ENCODE peak calls at places on chromosome 7, in four cellular contexts. One of them, this sample, is unnamed.
A peak's percentile ranks its signal among the peaks of the same experiment; 100 is the strongest.

GRCh38 chr7:50379082-50379481 is 71.1 kb downstream of the FIGNL1 start:
- DNase-seq in right atrium auricular region: no peak
- DNase-seq in HFF-Myc: no peak
- DNase-seq in K562: no peak
- DNase-seq in this sample: no peak

GRCh38 chr7:11327633-11328032 is 354.0 kb downstream of the PHF14 start:
- DNase-seq in right atrium auricular region: no peak
- DNase-seq in HFF-Myc: no peak
- DNase-seq in K562: no peak
- DNase-seq in this sample: no peak

GRCh38 chr7:23956769-23957556 is 246.9 kb downstream of the STK31 start:
- DNase-seq in right atrium auricular region: no peak
- DNase-seq in HFF-Myc: no peak
- DNase-seq in K562: peak; percentile 11
- DNase-seq in this sample: no peak

GRCh38 chr7:65301007-65301406 is 72.6 kb upstream of the ZNF92 start:
- DNase-seq in right atrium auricular region: no peak
- DNase-seq in HFF-Myc: no peak
- DNase-seq in K562: peak; percentile 34
- DNase-seq in this sample: no peak

GRCh38 chr7:136057509-136057908 is 80.3 kb upstream of the MTPN start:
- DNase-seq in right atrium auricular region: no peak
- DNase-seq in HFF-Myc: no peak
- DNase-seq in K562: no peak
- DNase-seq in this sample: no peak

GRCh38 chr7:5997210-5997808 is 11.5 kb downstream of the PMS2 start:
- DNase-seq in right atrium auricular region: no peak
- DNase-seq in HFF-Myc: no peak
- DNase-seq in K562: peak; percentile 71
- DNase-seq in this sample: peak; percentile 63

GRCh38 chr7:135712796-135713195 is 15.2 kb downstream of the SLC13A4 start:
- DNase-seq in right atrium auricular region: no peak
- DNase-seq in HFF-Myc: no peak
- DNase-seq in K562: no peak
- DNase-seq in this sample: no peak

GRCh38 chr7:80896856-80897598 is 21.8 kb downstream of the SEMA3C start:
- DNase-seq in right atrium auricular region: no peak
- DNase-seq in HFF-Myc: no peak
- DNase-seq in K562: no peak
- DNase-seq in this sample: no peak

GRCh38 chr7:776992-777520 is 50.0 kb upstream of the PRKAR1B start:
- DNase-seq in right atrium auricular region: no peak
- DNase-seq in HFF-Myc: no peak
- DNase-seq in K562: no peak
- DNase-seq in this sample: no peak

GRCh38 chr7:1268076-1268815 is 35.6 kb downstream of the UNCX start:
- DNase-seq in right atrium auricular region: no peak
- DNase-seq in HFF-Myc: no peak
- DNase-seq in K562: no peak
- DNase-seq in this sample: no peak

GRCh38 chr7:24604640-24605039 is 31.4 kb downstream of the PALS2 start:
- DNase-seq in right atrium auricular region: no peak
- DNase-seq in HFF-Myc: no peak
- DNase-seq in K562: peak; percentile 9
- DNase-seq in this sample: no peak

GRCh38 chr7:94449151-94449725 is 54.5 kb downstream of the COL1A2 start:
- DNase-seq in right atrium auricular region: no peak
- DNase-seq in HFF-Myc: no peak
- DNase-seq in K562: peak; percentile 24
- DNase-seq in this sample: no peak

GRCh38 chr7:106086062-106086461 is 26.1 kb downstream of the SYPL1 start:
- DNase-seq in right atrium auricular region: no peak
- DNase-seq in HFF-Myc: no peak
- DNase-seq in K562: no peak
- DNase-seq in this sample: no peak

GRCh38 chr7:143362126-143362961 is at the start of gene FAM131B:
- DNase-seq in right atrium auricular region: no peak
- DNase-seq in HFF-Myc: no peak
- DNase-seq in K562: no peak
- DNase-seq in this sample: no peak

GRCh38 chr7:1276626-1277175 is 44.0 kb downstream of the UNCX start:
- DNase-seq in right atrium auricular region: no peak
- DNase-seq in HFF-Myc: no peak
- DNase-seq in K562: no peak
- DNase-seq in this sample: no peak

GRCh38 chr7:153370092-153370491 is 610.5 kb downstream of the ACTR3B start:
- DNase-seq in right atrium auricular region: no peak
- DNase-seq in HFF-Myc: no peak
- DNase-seq in K562: no peak
- DNase-seq in this sample: no peak
- TF ChIP-seq CTCF in right atrium auricular region: no peak
- TF ChIP-seq CTCF in HFF-Myc: no peak
- TF ChIP-seq CTCF in K562: peak; percentile 27
- TF ChIP-seq CTCF in this sample: no peak

DNA sequence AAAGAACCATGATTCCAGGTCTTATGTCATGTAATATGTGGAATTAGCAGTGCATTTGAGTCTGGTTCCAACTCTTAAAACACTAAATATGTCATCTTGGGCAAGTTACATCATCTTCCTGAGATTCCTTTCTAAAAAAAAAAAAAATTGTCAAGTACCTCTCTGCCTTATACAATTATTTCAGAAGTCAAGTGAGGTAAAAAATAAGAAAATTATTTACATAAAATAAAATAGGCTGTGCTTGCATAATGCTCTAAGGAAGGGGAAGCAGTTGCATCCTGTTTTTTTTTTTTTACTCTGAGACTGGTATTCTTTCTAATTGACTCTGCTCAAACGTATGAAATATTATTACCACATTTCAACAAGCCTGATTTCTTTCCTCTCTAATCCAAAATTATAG is 55.1 kb upstream of the SEMA3A start:
- DNase-seq in right atrium auricular region: no peak
- DNase-seq in HFF-Myc: no peak
- DNase-seq in K562: no peak
- DNase-seq in this sample: no peak
- H3K4me3 ChIP-seq in right atrium auricular region: no peak overlapping the region
- H3K4me3 ChIP-seq in HFF-Myc: no peak overlapping the region
- H3K4me3 ChIP-seq in K562: no peak overlapping the region
- H3K4me3 ChIP-seq in this sample: no peak overlapping the region

GRCh38 chr7:64078699-64078994 is 33.4 kb downstream of the ZNF727 start:
- DNase-seq in right atrium auricular region: no peak
- DNase-seq in HFF-Myc: no peak
- DNase-seq in K562: no peak
- DNase-seq in this sample: no peak
- TF ChIP-seq CTCF in right atrium auricular region: no peak
- TF ChIP-seq CTCF in HFF-Myc: no peak
- TF ChIP-seq CTCF in K562: no peak
- TF ChIP-seq CTCF in this sample: no peak

GRCh38 chr7:33753881-33754525 is 151.3 kb upstream of the BMPER start:
- DNase-seq in right atrium auricular region: no peak
- DNase-seq in HFF-Myc: no peak
- DNase-seq in K562: no peak
- DNase-seq in this sample: no peak
- H3K4me3 ChIP-seq in right atrium auricular region: no peak overlapping the region
- H3K4me3 ChIP-seq in HFF-Myc: no peak overlapping the region
- H3K4me3 ChIP-seq in K562: no peak overlapping the region
- H3K4me3 ChIP-seq in this sample: no peak overlapping the region

DNA sequence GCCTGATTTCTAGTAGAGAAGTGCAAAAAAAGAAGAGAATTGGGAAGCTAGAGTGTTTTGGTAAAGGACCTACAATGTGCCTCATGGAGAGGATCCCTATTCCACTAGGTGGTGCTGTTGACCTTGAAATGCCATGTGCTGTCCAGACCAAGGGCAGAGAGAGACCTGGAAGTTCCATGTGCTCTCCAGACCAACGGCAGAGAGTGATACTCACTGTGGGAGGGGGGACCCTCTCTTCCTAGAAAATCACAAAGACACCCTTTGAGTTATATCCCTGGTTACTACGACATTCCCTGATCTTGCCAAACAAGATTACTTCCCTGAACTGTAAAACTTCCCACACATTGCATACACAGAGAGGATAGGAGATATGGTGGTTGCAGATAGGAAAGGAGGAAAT is 212.7 kb upstream of the ZNF804B start:
- DNase-seq in right atrium auricular region: no peak
- DNase-seq in HFF-Myc: peak; percentile 0
- DNase-seq in K562: peak; percentile 85
- DNase-seq in this sample: peak; percentile 61
- TF ChIP-seq CTCF in right atrium auricular region: peak; percentile 50
- TF ChIP-seq CTCF in HFF-Myc: no peak
- TF ChIP-seq CTCF in K562: peak; percentile 86
- TF ChIP-seq CTCF in this sample: peak; percentile 73

GRCh38 chr7:101243786-101244384 is 996 bp downstream of the FIS1 start:
- DNase-seq in right atrium auricular region: no peak
- DNase-seq in HFF-Myc: no peak
- DNase-seq in K562: no peak
- DNase-seq in this sample: no peak
- H3K4me3 ChIP-seq in right atrium auricular region: peak overlapping the region; percentile 79
- H3K4me3 ChIP-seq in HFF-Myc: peak overlapping the region; percentile 69
- H3K4me3 ChIP-seq in K562: peak overlapping the region; percentile 69
- H3K4me3 ChIP-seq in this sample: peak overlapping the region; percentile 100

DNA sequence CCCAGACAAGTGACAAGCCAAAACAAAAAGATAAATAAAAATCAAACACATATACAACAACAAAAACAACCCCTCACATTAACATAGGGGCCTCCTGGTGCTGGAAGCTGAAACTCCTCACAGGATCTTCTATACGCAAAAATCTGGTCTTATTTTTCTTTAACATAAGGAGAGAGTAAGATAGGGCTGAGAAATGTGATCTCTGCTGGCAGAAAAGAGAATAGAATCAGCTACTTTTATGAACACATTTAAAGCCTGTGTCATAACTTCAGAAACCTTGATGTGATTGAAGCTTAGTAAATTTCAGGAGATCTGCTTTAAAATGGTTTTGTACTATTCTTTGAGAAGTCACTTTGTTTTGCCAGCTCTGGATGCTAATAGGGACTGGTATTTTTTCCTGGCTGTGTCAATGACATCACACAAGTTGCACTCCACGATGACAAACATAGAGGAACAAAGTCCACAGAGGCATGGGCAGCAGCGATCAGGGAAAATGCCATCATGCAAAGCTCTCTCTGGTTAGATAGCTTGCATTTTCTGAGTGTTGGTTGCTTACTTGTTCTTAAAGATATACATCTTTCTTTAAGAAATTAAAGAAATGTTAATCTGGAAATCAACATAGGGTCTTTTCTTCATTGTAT is 176.6 kb upstream of the SP4 start:
- DNase-seq in right atrium auricular region: no peak
- DNase-seq in HFF-Myc: no peak
- DNase-seq in K562: no peak
- DNase-seq in this sample: no peak
- TF ChIP-seq CTCF in right atrium auricular region: no peak
- TF ChIP-seq CTCF in HFF-Myc: no peak
- TF ChIP-seq CTCF in K562: no peak
- TF ChIP-seq CTCF in this sample: no peak

GRCh38 chr7:74216361-74216761 is 6.6 kb downstream of the LAT2 start:
- DNase-seq in right atrium auricular region: no peak
- DNase-seq in HFF-Myc: no peak
- DNase-seq in K562: no peak
- DNase-seq in this sample: no peak

GRCh38 chr7:74217455-74218342 is 7.9 kb downstream of the LAT2 start:
- DNase-seq in right atrium auricular region: no peak
- DNase-seq in HFF-Myc: no peak
- DNase-seq in K562: no peak
- DNase-seq in this sample: no peak

GRCh38 chr7:74215921-74216320 is 6.1 kb downstream of the LAT2 start:
- DNase-seq in right atrium auricular region: no peak
- DNase-seq in HFF-Myc: no peak
- DNase-seq in K562: no peak
- DNase-seq in this sample: no peak

GRCh38 chr7:74214816-74215630 is 5.2 kb downstream of the LAT2 start:
- DNase-seq in right atrium auricular region: no peak
- DNase-seq in HFF-Myc: no peak
- DNase-seq in K562: no peak
- DNase-seq in this sample: no peak

DNA sequence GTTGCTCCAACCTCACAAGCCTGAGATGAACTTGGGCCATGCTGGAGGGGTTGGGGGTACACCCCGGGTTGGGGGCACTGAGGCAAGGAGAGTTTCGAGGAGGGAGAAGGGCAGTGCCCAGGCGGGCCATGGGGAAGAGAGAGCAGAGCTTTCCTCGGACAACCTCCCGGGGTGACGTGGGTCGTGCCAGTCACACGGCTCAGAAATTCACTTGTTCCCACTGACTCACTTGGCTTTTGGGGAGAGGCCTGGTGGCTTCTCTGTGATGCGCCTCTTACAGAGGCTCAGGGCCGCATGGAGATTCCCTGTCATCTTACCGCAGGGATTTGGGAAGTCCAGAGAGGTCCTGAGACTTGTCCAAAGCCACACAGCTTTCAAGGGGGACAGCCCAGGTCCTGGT is 2.9 kb downstream of the LAT2 start:
- DNase-seq in right atrium auricular region: no peak
- DNase-seq in HFF-Myc: no peak
- DNase-seq in K562: no peak
- DNase-seq in this sample: no peak
- H3K4me3 ChIP-seq in right atrium auricular region: no peak overlapping the region
- H3K4me3 ChIP-seq in HFF-Myc: no peak overlapping the region
- H3K4me3 ChIP-seq in K562: no peak overlapping the region
- H3K4me3 ChIP-seq in this sample: no peak overlapping the region

GRCh38 chr7:75948179-75948578 is 33.2 kb downstream of the POR start:
- DNase-seq in right atrium auricular region: no peak
- DNase-seq in HFF-Myc: no peak
- DNase-seq in K562: no peak
- DNase-seq in this sample: no peak

GRCh38 chr7:75946207-75946855 is 31.4 kb downstream of the POR start:
- DNase-seq in right atrium auricular region: no peak
- DNase-seq in HFF-Myc: no peak
- DNase-seq in K562: no peak
- DNase-seq in this sample: no peak

GRCh38 chr7:75944507-75944906 is 29.6 kb downstream of the POR start:
- DNase-seq in right atrium auricular region: no peak
- DNase-seq in HFF-Myc: no peak
- DNase-seq in K562: no peak
- DNase-seq in this sample: no peak

GRCh38 chr7:75945297-75946168 is 30.6 kb downstream of the POR start:
- DNase-seq in right atrium auricular region: no peak
- DNase-seq in HFF-Myc: no peak
- DNase-seq in K562: peak; percentile 61
- DNase-seq in this sample: no peak

DNA sequence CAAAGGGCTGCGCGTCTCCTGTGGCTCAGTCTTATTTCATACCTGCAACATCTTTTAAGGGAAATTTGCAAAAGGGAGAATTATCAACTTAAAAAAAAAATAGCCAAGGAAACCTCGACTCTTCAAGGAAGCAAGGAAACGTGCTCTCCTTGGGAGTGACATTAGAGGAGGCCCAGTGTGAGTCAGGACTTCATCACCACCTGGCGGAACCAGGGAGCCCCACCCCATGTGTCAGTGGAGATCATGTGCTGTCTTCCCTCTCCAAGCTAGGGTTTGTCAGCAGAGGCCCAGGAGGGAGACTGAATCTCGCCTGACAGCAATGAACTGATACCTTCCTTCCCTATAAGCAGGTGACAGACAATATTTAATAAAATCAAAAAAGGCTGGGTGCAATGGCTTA is 28.9 kb downstream of the POR start:
- DNase-seq in right atrium auricular region: no peak
- DNase-seq in HFF-Myc: no peak
- DNase-seq in K562: peak; percentile 61
- DNase-seq in this sample: no peak
- TF ChIP-seq CTCF in right atrium auricular region: no peak
- TF ChIP-seq CTCF in HFF-Myc: no peak
- TF ChIP-seq CTCF in K562: no peak
- TF ChIP-seq CTCF in this sample: no peak